ENCODE peak calls at places on chromosomes 6 and 20, in four cellular contexts. A is GM23338; D is stimulated activated CD4-positive, alpha-beta T cell treated with anti-CD3 and anti-CD28 coated beads, Interleukin-15, amount 100 ng/mL, for 1 hour; H is HEK293T. F is an unnamed sample.

GRCh38 chr20:24584538-24585356 is 115.3 kb downstream of the SYNDIG1 start:
- DNase-seq in D (no peak), H (no peak), A (no peak), F (no peak)

GRCh38 chr6:26598267-26598666 is 1.5 kb downstream of the ABT1 start:
- DNase-seq in H (no peak), D (no peak), A (no peak), F (no peak)

GRCh38 chr20:19688031-19688806 is 69.8 kb upstream of the RIN2 start:
- DNase-seq in D (no peak), H (peak), A (peak), F (no peak)

GRCh38 chr20:11841972-11842461 is 75.7 kb upstream of the BTBD3 start:
- DNase-seq in A (no peak), H (no peak), D (no peak), F (no peak)

GRCh38 chr6:116074732-116075387 is 14.2 kb upstream of the FRK start:
- DNase-seq in D (no peak), H (no peak), A (no peak), F (no peak)

GRCh38 chr6:142816024-142816423 is 129.0 kb downstream of the HIVEP2 start:
- DNase-seq in H (no peak), D (no peak), A (no peak), F (no peak)

GRCh38 chr20:32580970-32581838 is 3.9 kb downstream of the NOL4L start:
- DNase-seq in A (peak), H (no peak), D (no peak), F (no peak)

GRCh38 chr6:123806561-123806960 is 2.9 kb downstream of the NKAIN2 start:
- DNase-seq in D (no peak), A (no peak), H (no peak), F (no peak)

GRCh38 chr20:23115823-23116222 is 29.7 kb upstream of the CD93 start:
- DNase-seq in A (no peak), H (no peak), D (no peak), F (no peak)

GRCh38 chr6:106974337-106974998 is at the start of gene CD24:
- DNase-seq in A (peak), D (no peak), H (peak), F (no peak)

GRCh38 chr6:10837009-10837691 is 1.2 kb downstream of the MAK start:
- DNase-seq in A (peak), D (no peak), H (peak), F (no peak)

GRCh38 chr6:146154197-146154596 is 125.3 kb downstream of the GRM1 start:
- DNase-seq in D (no peak), H (no peak), A (peak), F (no peak)

GRCh38 chr20:48051810-48052491 is 266.7 kb upstream of the SULF2 start:
- DNase-seq in H (no peak), A (peak), D (no peak), F (no peak)

GRCh38 chr20:62066339-62066982 is 780 bp upstream of the TAF4 start:
- DNase-seq in A (peak), H (peak), D (no peak), F (no peak)

GRCh38 chr20:31849306-31849930 is 4.0 kb upstream of the FOXS1 start:
- DNase-seq in D (no peak), A (peak), H (no peak), F (no peak)

GRCh38 chr6:109894181-109894580 is 83.9 kb upstream of the GPR6 start:
- DNase-seq in D (no peak), A (no peak), H (no peak), F (no peak)

GRCh38 chr20:63693079-63693974 is 3.1 kb upstream of the TNFRSF6B start:
- DNase-seq in D (no peak), H (no peak), A (no peak), F (no peak)

GRCh38 chr6:55069132-55069781 is 105.1 kb upstream of the HCRTR2 start:
- DNase-seq in A (peak), D (no peak), H (peak), F (no peak)

GRCh38 chr6:139161169-139161568 is 26.3 kb downstream of the HECA start:
- DNase-seq in H (no peak), A (no peak), D (peak), F (no peak)

GRCh38 chr6:54481096-54481495 is 172.9 kb downstream of the TINAG start:
- DNase-seq in A (no peak), D (no peak), H (no peak), F (no peak)

GRCh38 chr20:56005389-56005715 is at the start of gene CBLN4:
- DNase-seq in A (no peak), D (no peak), H (no peak), F (peak)

GRCh38 chr6:100144991-100145390 is 151.0 kb upstream of the MCHR2 start:
- DNase-seq in A (no peak), D (no peak), H (no peak), F (no peak)

GRCh38 chr6:3363296-3364025 is 93.4 kb downstream of the SLC22A23 start:
- DNase-seq in H (no peak), D (no peak), A (no peak), F (no peak)

GRCh38 chr20:35539756-35540212 is 2.1 kb upstream of the ERGIC3 start:
- DNase-seq in H (peak), D (no peak), A (peak), F (peak)

GRCh38 chr6:155349129-155349528 is 34.8 kb upstream of the TFB1M start:
- DNase-seq in A (no peak), H (no peak), D (no peak), F (no peak)

GRCh38 chr20:15449061-15449460 is 1111.6 kb upstream of the FLRT3 start:
- DNase-seq in A (no peak), D (no peak), H (no peak), F (no peak)

GRCh38 chr6:77136086-77136485 is 327.2 kb downstream of the HTR1B start:
- DNase-seq in A (no peak), H (no peak), D (no peak), F (no peak)

GRCh38 chr6:10411131-10411914 is 3.6 kb downstream of the TFAP2A start:
- DNase-seq in H (no peak), D (no peak), A (peak), F (no peak)